ENCODE peak calls at places on chromosomes 6 and 20, in five cellular contexts. S is IMR-90, L is right lobe of liver, Z is adrenal gland, T is heart left ventricle. U is an unnamed sample. For H3K9me3 and H3K4me1, the result is how much of the 10 kb centered on the place peaks cover.

GRCh38 chr6:30490031-30490876 is 945 bp downstream of the HLA-E start:
- DNase-seq in S (peak), L (peak), Z (peak), T (peak), U (peak)

GRCh38 chr20:57435498-57436222 is 44.5 kb downstream of the RBM38 start:
- DNase-seq in S (no peak), L (peak), Z (peak), T (no peak), U (peak)

GRCh38 chr6:148074735-148075134 is 267.9 kb upstream of the SASH1 start:
- DNase-seq in S (no peak), L (no peak), Z (no peak), T (no peak), U (no peak)

GRCh38 chr6:1227935-1228753 is 83.8 kb upstream of the FOXQ1 start:
- DNase-seq in S (no peak), L (peak), Z (no peak), T (no peak), U (no peak)

GRCh38 chr6:157059781-157060180 is 263.5 kb downstream of the TMEM242 start:
- DNase-seq in S (no peak), L (no peak), Z (no peak), T (no peak), U (no peak)

GRCh38 chr20:20327756-20328155 is 40.1 kb upstream of the INSM1 start:
- DNase-seq in S (peak), L (no peak), Z (no peak), T (no peak), U (no peak)

GRCh38 chr6:100833972-100834574 is 47.1 kb downstream of the ASCC3 start:
- DNase-seq in S (no peak), L (no peak), Z (no peak), T (no peak), U (no peak)

GRCh38 chr6:13998356-13998755 is 73.6 kb downstream of the RNF182 start:
- DNase-seq in S (no peak), L (no peak), Z (no peak), T (no peak), U (no peak)

GRCh38 chr6:170049641-170050491 is 241.0 kb downstream of the DLL1 start:
- DNase-seq in S (peak), L (peak), Z (peak), T (peak), U (peak)

GRCh38 chr6:41208439-41209106 is 7.6 kb upstream of the TREML2 start:
- DNase-seq in S (no peak), L (no peak), Z (no peak), T (no peak), U (no peak)

GRCh38 chr6:151958332-151958731 is 150.8 kb downstream of the ESR1 start:
- DNase-seq in S (no peak), L (no peak), Z (no peak), T (no peak), U (no peak)

GRCh38 chr6:33407132-33407718 is 3.6 kb upstream of the PHF1 start:
- DNase-seq in S (peak), L (no peak), Z (no peak), T (no peak), U (no peak)

GRCh38 chr20:35252037-35252461 is 25.6 kb downstream of the MMP24 start:
- DNase-seq in S (no peak), L (no peak), Z (no peak), T (no peak), U (no peak)

GRCh38 chr6:44474643-44475042 is 87.1 kb downstream of the CDC5L start:
- DNase-seq in S (no peak), L (no peak), Z (no peak), T (no peak), U (no peak)

GRCh38 chr6:127186889-127187288 is 68.4 kb downstream of the RSPO3 start:
- DNase-seq in S (no peak), L (peak), Z (peak), T (peak), U (peak)

GRCh38 chr6:157239671-157240058 is 83.7 kb downstream of the TMEM242 start:
- DNase-seq in S (no peak), L (no peak), Z (no peak), T (no peak), U (no peak)

GRCh38 chr20:1711266-1711665 is 53.7 kb upstream of the SIRPG start:
- DNase-seq in S (no peak), L (no peak), Z (no peak), T (no peak), U (no peak)

GRCh38 chr6:164889980-164890379 is 419.4 kb downstream of the C6orf118 start:
- DNase-seq in S (no peak), L (no peak), Z (no peak), T (no peak), U (no peak)

GRCh38 chr20:62238569-62239277 is 402 bp downstream of the OSBPL2 start:
- DNase-seq in S (no peak), L (no peak), Z (no peak), T (no peak), U (no peak)

GRCh38 chr20:4018015-4018748 is 2.8 kb upstream of the RNF24 start:
- DNase-seq in S (no peak), L (no peak), Z (no peak), T (no peak), U (no peak)

GRCh38 chr20:15889073-15889923 is 684.0 kb downstream of the KIF16B start:
- DNase-seq in S (no peak), L (no peak), Z (no peak), T (no peak), U (no peak)

GRCh38 chr6:101458341-101458740 is 64.8 kb downstream of the GRIK2 start:
- DNase-seq in S (peak), L (no peak), Z (no peak), T (no peak), U (no peak)

GRCh38 chr6:157985378-157986155 is 3.9 kb downstream of the SYNJ2 start:
- DNase-seq in S (no peak), L (no peak), Z (no peak), T (no peak), U (peak)

GRCh38 chr6:165515963-165516624 is 146.9 kb downstream of the PDE10A start:
- DNase-seq in S (peak), L (no peak), Z (no peak), T (no peak), U (no peak)

GRCh38 chr20:38523697-38524096 is 51.1 kb downstream of the RALGAPB start:
- DNase-seq in S (peak), L (no peak), Z (no peak), T (no peak), U (no peak)

GRCh38 chr6:137389150-137389664 is 105.0 kb downstream of the OLIG3 start:
- DNase-seq in S (no peak), L (no peak), Z (peak), T (no peak), U (no peak)

GRCh38 chr6:139338845-139339244 is 35.6 kb downstream of the CITED2 start:
- DNase-seq in S (peak), L (no peak), Z (no peak), T (no peak), U (no peak)

GRCh38 chr6:87993331-87993730 is 54.3 kb upstream of the SPACA1 start:
- DNase-seq in S (no peak), L (no peak), Z (no peak), T (no peak), U (no peak)

GRCh38 chr6:34414999-34415858 is 10.6 kb downstream of the RPS10 start:
- DNase-seq in S (peak), L (peak), Z (peak), T (no peak), U (no peak)

GRCh38 chr6:38193486-38194281 is 374.2 kb downstream of the ZFAND3 start:
- DNase-seq in S (no peak), L (peak), Z (no peak), T (no peak), U (no peak)

GRCh38 chr20:23112595-23112994 is 26.5 kb upstream of the CD93 start:
- DNase-seq in S (no peak), L (no peak), Z (no peak), T (no peak), U (peak)

GRCh38 chr20:37406010-37406998 is 60.4 kb downstream of the SRC start:
- DNase-seq in S (peak), L (no peak), Z (no peak), T (no peak), U (no peak)

GRCh38 chr6:148509789-148510581 is 167.3 kb downstream of the SASH1 start:
- DNase-seq in S (peak), L (no peak), Z (no peak), T (no peak), U (no peak)

GRCh38 chr20:62906647-62907375 is 19.5 kb downstream of the DIDO1 start:
- DNase-seq in S (no peak), L (no peak), Z (no peak), T (no peak), U (no peak)

GRCh38 chr20:3115190-3116107 is 30.9 kb upstream of the AVP start:
- DNase-seq in S (peak), L (no peak), Z (peak), T (no peak), U (no peak)

GRCh38 chr20:57594092-57594911 is 25.9 kb downstream of the ZBP1 start:
- DNase-seq in S (peak), L (no peak), Z (no peak), T (no peak), U (peak)

GRCh38 chr20:61099786-61100185 is 152.3 kb upstream of the CDH4 start:
- DNase-seq in S (no peak), L (no peak), Z (no peak), T (no peak), U (no peak)

GRCh38 chr6:122631571-122632249 is 21.5 kb downstream of the PKIB start:
- DNase-seq in S (no peak), L (no peak), Z (no peak), T (no peak), U (no peak)

GRCh38 chr6:122624853-122625252 is 14.6 kb downstream of the PKIB start:
- DNase-seq in S (no peak), L (no peak), Z (no peak), T (no peak), U (no peak)

GRCh38 chr6:122623279-122623678 is 13.1 kb downstream of the PKIB start:
- DNase-seq in S (no peak), L (no peak), Z (no peak), T (no peak), U (no peak)

DNA sequence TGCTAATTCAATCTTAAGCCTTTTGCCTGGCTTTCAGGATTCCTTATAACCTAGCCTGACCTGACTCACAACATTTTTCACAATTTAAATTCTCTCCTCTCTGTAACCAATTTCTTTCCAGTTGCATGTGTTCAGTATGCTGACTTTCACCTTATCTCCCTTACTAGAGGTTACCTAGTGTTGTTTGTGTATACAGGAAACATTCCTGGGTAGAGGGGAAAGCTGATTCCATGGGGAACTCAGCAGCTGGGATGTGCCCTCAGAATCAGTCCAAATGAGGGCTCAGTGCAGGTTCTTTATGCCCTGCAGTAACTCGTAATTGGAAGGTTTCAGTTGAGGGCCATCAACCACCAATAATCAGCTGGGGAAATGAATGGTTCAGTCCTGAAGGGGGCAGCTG is 18.5 kb downstream of the PKIB start:
- DNase-seq in S (no peak), L (no peak), Z (no peak), T (no peak), U (no peak)
- TF ChIP-seq POLR2A in S (no peak), L (no peak), Z (no peak), T (no peak), U (no peak)

GRCh38 chr6:168255283-168255881 is 64.2 kb downstream of the DACT2 start:
- DNase-seq in S (no peak), L (no peak), Z (no peak), T (no peak), U (no peak)
- H3K9me3 ChIP-seq in S (under half), L (under half), Z (under half), T (under half), U (under half)

GRCh38 chr6:22098623-22099022 is 198.2 kb downstream of the PRL start:
- DNase-seq in S (peak), L (no peak), Z (no peak), T (no peak), U (no peak)
- H3K4me1 ChIP-seq in S (under half), L (under half), Z (under half), T (under half), U (under half)

GRCh38 chr6:106496791-106497190 is 132.5 kb downstream of the RTN4IP1 start:
- DNase-seq in S (no peak), L (peak), Z (no peak), T (no peak), U (no peak)

GRCh38 chr6:106490030-106490429 is 129.5 kb downstream of the CRYBG1 start:
- DNase-seq in S (no peak), L (no peak), Z (no peak), T (no peak), U (no peak)

GRCh38 chr6:106490453-106490852 is 129.9 kb downstream of the CRYBG1 start:
- DNase-seq in S (no peak), L (no peak), Z (no peak), T (no peak), U (no peak)

GRCh38 chr6:106490974-106491373 is 130.5 kb downstream of the CRYBG1 start:
- DNase-seq in S (no peak), L (no peak), Z (no peak), T (no peak), U (no peak)

GRCh38 chr6:106495014-106495413 is 134.3 kb downstream of the RTN4IP1 start:
- DNase-seq in S (no peak), L (no peak), Z (no peak), T (no peak), U (no peak)
- TF ChIP-seq POLR2A in S (no peak), L (no peak), Z (no peak), T (no peak), U (no peak)

U was measured in spleen.